ENCODE peak calls at places on chromosome 15, in five cellular contexts. Y is IMR-90, F is cardiac muscle cell, M is bronchial epithelial cell, C is adrenal gland. D is an unnamed sample. For H3K36me3 and H3K27me3, the result is how much of the 10 kb centered on the place peaks cover.

GRCh38 chr15:68558318-68559305 is 20.2 kb upstream of the CORO2B start:
- DNase-seq in Y (no peak), F (no peak), C (no peak), M (peak), D (peak)

GRCh38 chr15:20341901-20342605 is 199.5 kb downstream of the GOLGA6L6 start:
- DNase-seq in C (no peak), M (no peak), F (peak), Y (no peak), D (peak)

GRCh38 chr15:76177491-76178040 is 117.8 kb downstream of the TMEM266 start:
- DNase-seq in C (peak), M (peak), F (no peak), Y (peak), D (no peak)

GRCh38 chr15:49758856-49759255 is 138.0 kb downstream of the DTWD1 start:
- DNase-seq in M (no peak), C (no peak), Y (peak), F (no peak), D (no peak)

GRCh38 chr15:77208222-77208621 is 137.3 kb upstream of the TSPAN3 start:
- DNase-seq in Y (no peak), C (no peak), M (no peak), F (no peak), D (no peak)

GRCh38 chr15:62606376-62607164 is 436.0 kb upstream of the TPM1 start:
- DNase-seq in M (peak), F (no peak), C (no peak), Y (peak), D (no peak)

GRCh38 chr15:88115529-88116152 is 140.9 kb downstream of the NTRK3 start:
- DNase-seq in M (no peak), Y (no peak), F (peak), C (no peak), D (no peak)

GRCh38 chr15:90227816-90228772 is 5.6 kb downstream of the CIB1 start:
- DNase-seq in C (no peak), Y (no peak), F (no peak), M (no peak), D (peak)

GRCh38 chr15:65870889-65871533 is 1.7 kb downstream of the RAB11A start:
- DNase-seq in C (no peak), Y (peak), F (no peak), M (peak), D (peak)

GRCh38 chr15:65869954-65870871 is 922 bp downstream of the RAB11A start:
- DNase-seq in C (peak), M (peak), F (peak), Y (peak), D (peak)

GRCh38 chr15:65867244-65867643 is 2.0 kb upstream of the RAB11A start:
- DNase-seq in Y (no peak), C (no peak), F (no peak), M (peak), D (no peak)

GRCh38 chr15:65869127-65869953 is at the start of gene RAB11A:
- DNase-seq in F (peak), C (peak), Y (peak), M (peak), D (peak)

GRCh38 chr15:65868546-65869126 is 655 bp upstream of the RAB11A start:
- DNase-seq in F (no peak), M (no peak), Y (no peak), C (no peak), D (peak)
- H3K36me3 ChIP-seq in F (under half), M (under half), Y (under half), C (under half), D (under half)

GRCh38 chr15:99716540-99716939 is 16.7 kb downstream of the LYSMD4 start:
- DNase-seq in M (no peak), C (no peak), F (no peak), Y (no peak), D (no peak)
- H3K4me3 ChIP-seq in M (no peak), C (no peak), F (no peak), Y (no peak), D (no peak)

GRCh38 chr15:31305375-31305774 is 21.3 kb upstream of the KLF13 start:
- DNase-seq in Y (no peak), F (no peak), M (no peak), C (no peak), D (no peak)
- H3K27me3 ChIP-seq in Y (under half), F (under half), M (under half), C (under half), D (under half)

GRCh38 chr15:95369202-95369601 is 961.3 kb upstream of the NR2F2 start:
- DNase-seq in C (no peak), M (no peak), F (no peak), Y (no peak), D (no peak)

GRCh38 chr15:95375281-95375680 is 955.2 kb upstream of the NR2F2 start:
- DNase-seq in M (no peak), Y (no peak), F (no peak), C (no peak), D (no peak)

GRCh38 chr15:95368211-95368610 is 962.3 kb upstream of the NR2F2 start:
- DNase-seq in F (no peak), M (no peak), C (peak), Y (no peak), D (no peak)

GRCh38 chr15:95377251-95377852 is 953.1 kb upstream of the NR2F2 start:
- DNase-seq in Y (peak), F (no peak), M (no peak), C (no peak), D (no peak)

GRCh38 chr15:95371664-95372063 is 958.8 kb upstream of the NR2F2 start:
- DNase-seq in F (no peak), C (no peak), Y (peak), M (peak), D (no peak)
- H3K36me3 ChIP-seq in F (under half), C (under half), Y (under half), M (under half), D (under half)

DNA sequence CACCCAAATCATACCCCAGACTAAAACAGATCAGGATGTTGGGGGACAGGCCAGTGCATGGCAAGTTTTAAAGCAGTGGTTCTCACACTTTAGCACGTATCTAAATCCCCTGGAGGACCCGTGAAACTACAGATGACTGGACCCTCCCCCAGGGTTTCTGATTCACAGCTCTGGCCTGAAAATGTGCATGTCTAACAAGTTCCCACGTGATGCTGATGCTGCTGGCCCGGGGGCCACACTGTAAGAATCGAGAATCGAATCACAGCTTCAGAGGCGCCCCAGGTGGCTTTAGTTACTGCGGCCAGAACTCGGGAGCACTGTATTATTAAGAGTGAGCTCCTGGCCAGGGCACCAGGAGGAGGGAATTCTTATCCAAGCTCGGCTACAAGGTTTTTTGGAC is 11.6 kb downstream of the ADAMTS17 start:
- DNase-seq in C (no peak), F (no peak), Y (no peak), M (no peak), D (no peak)
- H3K4me3 ChIP-seq in C (no peak), F (no peak), Y (no peak), M (no peak), D (no peak)

D was measured in H7.